ENCODE peak calls at places on chromosome X, in four cellular contexts. T is upper lobe of right lung, Z is psoas muscle, K is fibroblast of lung. H is an unnamed sample.

GRCh38 chrX:9644335-9644734 is 121.3 kb downstream of the GPR143 start:
- DNase-seq in T (no peak), K (no peak), Z (no peak), H (no peak)

GRCh38 chrX:155071694-155072215 is 447 bp downstream of the BRCC3 start:
- DNase-seq in Z (peak), T (no peak), K (no peak), H (no peak)

GRCh38 chrX:115047715-115048114 is 30.3 kb upstream of the IL13RA2 start:
- DNase-seq in Z (no peak), T (no peak), K (no peak), H (no peak)

GRCh38 chrX:150507251-150507856 is 61.1 kb upstream of the MTM1 start:
- DNase-seq in Z (no peak), T (no peak), K (peak), H (no peak)

GRCh38 chrX:154136627-154137161 is 7.3 kb upstream of the OPN1LW start:
- DNase-seq in T (peak), K (peak), Z (peak), H (no peak)

GRCh38 chrX:46456125-46456922 is 88.9 kb downstream of the ZNF674 start:
- DNase-seq in Z (no peak), T (no peak), K (no peak), H (no peak)

GRCh38 chrX:3129256-3129655 is 88.0 kb downstream of the ARSF start:
- DNase-seq in K (peak), Z (no peak), T (no peak), H (no peak)

GRCh38 chrX:31397119-31397518 is 325.3 kb upstream of the FTHL17 start:
- DNase-seq in T (no peak), Z (no peak), K (peak), H (no peak)

GRCh38 chrX:103254171-103254824 is 657 bp downstream of the TCEAL8 start:
- DNase-seq in T (peak), Z (peak), K (peak), H (no peak)

GRCh38 chrX:11416600-11416999 is 123.4 kb downstream of the AMELX start:
- DNase-seq in Z (no peak), K (no peak), T (no peak), H (no peak)

GRCh38 chrX:41452565-41452964 is 5.4 kb downstream of the NYX start:
- DNase-seq in Z (no peak), T (no peak), K (peak), H (no peak)

GRCh38 chrX:139204903-139205667 is 325.5 kb upstream of the F9 start:
- DNase-seq in K (peak), Z (peak), T (peak), H (no peak)

GRCh38 chrX:103699243-103699642 is 11.5 kb upstream of the TMEM31 start:
- DNase-seq in K (no peak), Z (no peak), T (no peak), H (no peak)

GRCh38 chrX:153939573-153939972 is 4.7 kb upstream of the NAA10 start:
- DNase-seq in K (no peak), T (no peak), Z (no peak), H (no peak)

GRCh38 chrX:7252013-7252610 is 104.2 kb upstream of the PUDP start:
- DNase-seq in T (peak), Z (no peak), K (no peak), H (peak)

GRCh38 chrX:39313149-39313548 is 511.9 kb downstream of the MID1IP1 start:
- DNase-seq in K (no peak), Z (no peak), T (no peak), H (no peak)

GRCh38 chrX:87664381-87664780 is 146.8 kb downstream of the KLHL4 start:
- DNase-seq in Z (no peak), T (no peak), K (peak), H (no peak)

GRCh38 chrX:136806891-136807410 is 26.2 kb upstream of the ARHGEF6 start:
- DNase-seq in K (no peak), Z (no peak), T (no peak), H (no peak)

GRCh38 chrX:33032700-33033099 is 178.6 kb downstream of the DMD start:
- DNase-seq in Z (no peak), T (no peak), K (no peak), H (no peak)

GRCh38 chrX:109873576-109873975 is 129.3 kb upstream of the TMEM164 start:
- DNase-seq in T (no peak), Z (no peak), K (no peak), H (no peak)

GRCh38 chrX:152642931-152643525 is 5.3 kb downstream of the GABRQ start:
- DNase-seq in T (no peak), K (no peak), Z (no peak), H (no peak)

GRCh38 chrX:39472161-39472560 is 625.6 kb downstream of the BCOR start:
- DNase-seq in T (no peak), Z (no peak), K (no peak), H (no peak)

GRCh38 chrX:73401591-73402266 is 45.1 kb upstream of the CDX4 start:
- DNase-seq in T (no peak), Z (no peak), K (no peak), H (no peak)

GRCh38 chrX:132622130-132622529 is 133.3 kb upstream of the MBNL3 start:
- DNase-seq in T (no peak), Z (no peak), K (peak), H (no peak)

GRCh38 chrX:107709266-107709795 is 66.3 kb downstream of the TSC22D3 start:
- DNase-seq in T (no peak), K (no peak), Z (no peak), H (no peak)

GRCh38 chrX:139783959-139784358 is 76.0 kb upstream of the MCF2 start:
- DNase-seq in K (no peak), Z (no peak), T (no peak), H (no peak)

GRCh38 chrX:132692066-132692465 is 203.2 kb upstream of the MBNL3 start:
- DNase-seq in Z (no peak), T (no peak), K (no peak), H (no peak)

GRCh38 chrX:53354669-53355068 is 67.8 kb downstream of the SMC1A start:
- DNase-seq in K (no peak), T (no peak), Z (no peak), H (no peak)

GRCh38 chrX:11239230-11239629 is 54.0 kb upstream of the AMELX start:
- DNase-seq in Z (no peak), K (peak), T (no peak), H (peak)

GRCh38 chrX:39774804-39775112 is 323.0 kb downstream of the BCOR start:
- DNase-seq in T (no peak), K (no peak), Z (no peak), H (no peak)

GRCh38 chrX:70422886-70423336 is at the start of gene GDPD2:
- DNase-seq in Z (no peak), T (no peak), K (peak), H (no peak)

GRCh38 chrX:17369294-17369693 is 5.7 kb upstream of the NHS start:
- DNase-seq in T (no peak), Z (no peak), K (no peak), H (no peak)

GRCh38 chrX:68396953-68397352 is 36.3 kb downstream of the OPHN1 start:
- DNase-seq in T (no peak), K (peak), Z (no peak), H (no peak)

DNA sequence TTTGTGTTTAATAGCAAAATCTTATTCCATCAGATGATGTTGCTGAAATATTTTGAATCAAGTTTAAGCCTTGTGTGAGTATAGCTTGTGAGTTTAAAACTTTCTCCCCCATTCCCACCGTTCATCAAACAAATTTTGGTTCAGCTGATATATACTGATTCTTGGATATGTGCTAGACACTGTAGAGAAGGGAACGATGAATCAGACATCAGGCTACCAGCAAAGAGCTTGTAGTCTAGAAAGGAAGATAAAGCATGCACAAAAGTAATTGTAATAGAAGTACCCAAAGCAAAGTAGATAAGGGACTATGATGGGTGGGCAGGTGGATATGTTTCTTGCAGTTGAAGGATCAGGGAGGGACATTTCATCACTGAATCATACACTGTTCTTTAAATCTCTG is 131.9 kb downstream of the AKAP4 start:
- DNase-seq in T (no peak), Z (no peak), K (no peak), H (no peak)
- H3K27ac ChIP-seq in T (no peak), Z (no peak), K (no peak), H (no peak)

DNA sequence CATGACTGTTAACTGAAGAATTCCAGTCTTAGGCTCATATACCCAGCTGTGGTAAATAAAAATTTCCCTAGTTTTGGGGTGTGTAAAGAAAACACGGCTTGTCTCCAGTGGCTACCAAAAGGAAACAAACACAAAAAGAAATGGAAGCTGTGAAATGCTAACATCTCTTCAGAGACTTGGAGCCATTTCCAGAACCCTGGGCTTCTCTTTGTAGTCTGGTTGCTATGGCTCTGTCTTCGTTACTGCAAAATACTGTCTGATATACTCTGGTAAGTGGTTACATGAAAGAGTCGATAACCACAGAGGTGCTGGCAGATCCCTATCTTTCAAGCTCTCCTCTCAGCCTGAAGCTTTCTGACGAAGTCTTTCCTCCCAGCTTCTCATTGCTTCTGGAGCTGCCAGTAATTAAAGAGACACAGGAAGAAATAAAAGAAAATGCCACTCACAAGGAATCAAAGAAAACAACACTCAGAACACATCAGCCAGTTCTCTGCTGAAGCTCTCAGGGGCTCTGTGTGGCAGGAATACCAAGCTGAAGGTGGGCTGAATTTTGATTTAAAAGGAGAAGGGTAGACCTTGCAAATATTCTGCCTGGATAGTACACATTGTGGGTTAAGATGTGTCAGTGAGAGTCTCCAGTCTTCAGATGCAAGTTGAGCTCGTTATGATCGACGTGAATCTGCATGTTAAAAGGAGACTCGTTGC is 107.5 kb upstream of the FAM9C start:
- DNase-seq in Z (no peak), K (peak), T (no peak), H (no peak)
- H3K27ac ChIP-seq in Z (no peak), K (peak), T (peak), H (no peak)

GRCh38 chrX:49186125-49187027 is at the start of gene PRICKLE3:
- DNase-seq in T (peak), Z (peak), K (peak), H (no peak)

GRCh38 chrX:49187028-49187394 is 838 bp upstream of the PRICKLE3 start:
- DNase-seq in T (no peak), K (no peak), Z (no peak), H (no peak)

GRCh38 chrX:49183701-49184281 is 2.4 kb downstream of the PRICKLE3 start:
- DNase-seq in K (no peak), T (no peak), Z (no peak), H (no peak)

GRCh38 chrX:49185062-49185394 is 1.1 kb downstream of the PRICKLE3 start:
- DNase-seq in K (no peak), T (no peak), Z (no peak), H (no peak)

DNA sequence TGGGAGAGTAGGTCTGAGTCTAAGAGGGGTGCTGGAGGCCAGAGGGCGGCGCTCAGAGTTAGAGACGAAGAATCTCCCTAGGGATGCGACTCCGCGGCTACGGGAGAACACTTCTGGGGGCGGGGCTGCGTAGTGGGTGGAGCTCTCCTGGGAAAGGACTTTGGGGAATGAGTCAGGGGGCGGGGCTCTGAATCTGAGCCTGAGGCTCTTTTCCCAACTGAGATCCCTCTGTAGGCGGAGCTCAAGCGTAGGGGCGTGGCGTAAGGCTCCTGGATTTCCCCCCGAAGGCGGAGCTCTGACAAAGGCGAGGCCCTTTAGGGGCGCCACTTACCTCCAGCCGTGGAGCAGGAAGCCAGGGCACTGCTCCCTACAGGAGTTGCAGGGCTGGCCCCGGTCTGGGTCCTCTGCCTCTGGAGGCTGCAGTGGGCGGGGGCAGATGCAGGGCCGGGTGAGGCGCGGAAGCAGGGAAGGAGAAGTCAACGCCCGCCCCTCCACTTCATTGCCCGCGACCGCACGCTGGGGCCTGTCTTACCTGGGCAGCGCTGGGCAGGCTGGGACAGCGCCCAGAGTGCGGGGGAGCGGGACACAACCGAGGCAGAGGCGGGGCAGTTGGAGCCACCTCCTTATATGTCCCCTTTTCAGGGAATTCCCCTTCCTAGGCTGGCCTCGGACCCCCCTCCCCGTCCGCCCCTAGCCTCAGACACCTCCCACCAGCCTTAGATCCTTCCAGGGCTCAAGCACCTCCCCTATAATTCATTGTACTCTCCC is 1.7 kb downstream of the PRICKLE3 start:
- DNase-seq in Z (peak), T (peak), K (peak), H (peak)
- H3K27ac ChIP-seq in Z (peak), T (no peak), K (no peak), H (peak)

GRCh38 chrX:148282504-148282903 is 217.9 kb upstream of the AFF2 start:
- DNase-seq in K (no peak), T (no peak), Z (no peak), H (no peak)

DNA sequence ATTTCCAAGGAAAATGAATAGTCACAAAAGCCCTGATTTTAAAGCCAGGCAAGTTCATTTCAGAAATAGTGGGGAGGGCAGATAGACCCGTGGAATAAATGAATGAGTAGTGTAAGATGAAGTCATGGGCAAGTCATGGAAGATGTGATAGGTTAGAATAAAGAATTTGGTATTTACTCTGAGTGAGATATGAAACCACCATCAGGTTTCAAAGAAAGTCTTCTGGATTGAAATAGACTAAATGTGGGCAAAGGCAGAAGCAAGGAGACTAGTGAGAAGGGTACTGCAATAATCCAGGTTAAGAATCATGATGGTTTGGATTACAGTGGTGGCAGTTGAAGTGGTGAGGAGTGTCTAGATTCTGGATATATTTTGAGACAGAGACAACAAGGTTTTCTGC is 218.5 kb upstream of the AFF2 start:
- DNase-seq in K (no peak), Z (no peak), T (no peak), H (no peak)
- H3K27ac ChIP-seq in K (no peak), Z (no peak), T (no peak), H (no peak)

GRCh38 chrX:19744231-19744630 is 143.2 kb downstream of the SH3KBP1 start:
- DNase-seq in T (no peak), Z (no peak), K (no peak), H (no peak)
- H3K27ac ChIP-seq in T (no peak), Z (no peak), K (no peak), H (no peak)